ENCODE peak calls at places on chromosomes 5 and 9, in five cellular contexts. One of them, this sample, is unnamed. For H3K27me3 and H3K36me3, the result is how much of the 10 kb centered on the place peaks cover.

GRCh38 chr9:121559183-121559582 is 59.5 kb upstream of the GGTA1 start:
- DNase-seq in tibial nerve: no peak
- DNase-seq in heart right ventricle: no peak
- DNase-seq in hepatocyte: no peak
- DNase-seq in GM23338: no peak
- DNase-seq in this sample: peak

GRCh38 chr9:37215456-37216229 is 95.3 kb downstream of the ZCCHC7 start:
- DNase-seq in hepatocyte: no peak
- DNase-seq in GM23338: no peak
- DNase-seq in heart right ventricle: no peak
- DNase-seq in tibial nerve: no peak
- DNase-seq in this sample: peak

GRCh38 chr5:154274828-154275185 is 84.3 kb downstream of the GALNT10 start:
- DNase-seq in hepatocyte: no peak
- DNase-seq in tibial nerve: no peak
- DNase-seq in GM23338: no peak
- DNase-seq in heart right ventricle: no peak
- DNase-seq in this sample: no peak

GRCh38 chr5:52801329-52801728 is 13.6 kb downstream of the ITGA1 start:
- DNase-seq in heart right ventricle: no peak
- DNase-seq in hepatocyte: peak
- DNase-seq in GM23338: peak
- DNase-seq in tibial nerve: no peak
- DNase-seq in this sample: peak

GRCh38 chr5:134432677-134433359 is 21.1 kb upstream of the CDKN2AIPNL start:
- DNase-seq in GM23338: no peak
- DNase-seq in heart right ventricle: no peak
- DNase-seq in tibial nerve: no peak
- DNase-seq in hepatocyte: no peak
- DNase-seq in this sample: no peak

GRCh38 chr9:19656704-19657103 is 132.1 kb downstream of the SLC24A2 start:
- DNase-seq in GM23338: no peak
- DNase-seq in hepatocyte: no peak
- DNase-seq in tibial nerve: no peak
- DNase-seq in heart right ventricle: no peak
- DNase-seq in this sample: no peak

GRCh38 chr5:79890871-79891249 is 100.2 kb downstream of the MTX3 start:
- DNase-seq in tibial nerve: no peak
- DNase-seq in GM23338: no peak
- DNase-seq in hepatocyte: no peak
- DNase-seq in heart right ventricle: no peak
- DNase-seq in this sample: no peak

GRCh38 chr5:135891804-135892203 is 3.8 kb downstream of the IL9 start:
- DNase-seq in tibial nerve: no peak
- DNase-seq in hepatocyte: no peak
- DNase-seq in GM23338: peak
- DNase-seq in heart right ventricle: no peak
- DNase-seq in this sample: peak

GRCh38 chr5:167143726-167144125 is 1147.7 kb upstream of the WWC1 start:
- DNase-seq in hepatocyte: no peak
- DNase-seq in GM23338: peak
- DNase-seq in heart right ventricle: no peak
- DNase-seq in tibial nerve: no peak
- DNase-seq in this sample: no peak
- H3K27me3 ChIP-seq in hepatocyte: under half
- H3K27me3 ChIP-seq in GM23338: under half
- H3K27me3 ChIP-seq in heart right ventricle: under half
- H3K27me3 ChIP-seq in tibial nerve: under half
- H3K27me3 ChIP-seq in this sample: under half

DNA sequence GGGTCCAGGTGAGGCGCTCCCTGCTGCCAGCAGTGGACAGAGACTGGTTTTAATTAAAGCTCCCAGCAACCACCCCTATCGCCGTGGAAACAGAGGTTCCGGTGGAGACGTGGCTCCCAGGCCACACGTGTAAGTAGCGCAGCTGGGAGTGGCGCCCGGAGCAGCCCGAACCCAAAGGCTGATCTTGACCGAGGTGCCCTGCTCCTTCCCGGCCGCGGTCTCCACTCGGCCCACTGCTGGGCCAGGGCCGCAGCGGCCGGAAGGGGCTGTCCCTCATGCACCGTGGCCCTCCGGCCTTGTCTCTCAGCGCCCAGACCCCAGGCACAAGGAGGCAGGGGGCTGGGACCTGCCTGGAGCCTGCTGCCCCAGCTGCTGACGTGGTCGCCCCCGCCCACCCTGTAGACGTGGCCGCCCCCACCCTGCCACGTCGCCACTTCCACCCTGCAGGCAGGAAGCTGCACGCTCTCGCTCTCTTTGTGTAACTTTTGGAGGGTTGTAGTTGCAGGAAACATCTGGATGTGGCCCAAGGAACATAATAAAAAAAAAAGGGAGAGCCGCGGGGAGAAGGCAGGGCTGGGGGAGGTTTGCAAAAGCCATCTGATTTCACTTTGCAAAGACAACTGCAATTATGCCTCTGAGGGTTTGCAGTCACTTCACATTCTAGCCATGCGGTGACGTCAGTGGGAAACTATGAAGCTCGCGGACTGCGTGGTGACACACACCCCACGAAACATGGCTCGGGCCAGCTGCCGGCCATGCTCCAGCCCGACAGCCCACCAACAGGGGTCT is 129.9 kb downstream of the RXRA start:
- DNase-seq in GM23338: no peak
- DNase-seq in hepatocyte: peak
- DNase-seq in heart right ventricle: peak
- DNase-seq in tibial nerve: peak
- DNase-seq in this sample: no peak
- TF ChIP-seq CTCF in GM23338: no peak
- TF ChIP-seq CTCF in hepatocyte: no peak
- TF ChIP-seq CTCF in heart right ventricle: no peak
- TF ChIP-seq CTCF in tibial nerve: no peak
- TF ChIP-seq CTCF in this sample: peak

GRCh38 chr5:132334812-132335211 is 34.7 kb upstream of the SLC22A5 start:
- DNase-seq in hepatocyte: no peak
- DNase-seq in heart right ventricle: no peak
- DNase-seq in GM23338: no peak
- DNase-seq in tibial nerve: no peak
- DNase-seq in this sample: no peak
- H3K36me3 ChIP-seq in hepatocyte: under half
- H3K36me3 ChIP-seq in heart right ventricle: under half
- H3K36me3 ChIP-seq in GM23338: under half
- H3K36me3 ChIP-seq in tibial nerve: half or more
- H3K36me3 ChIP-seq in this sample: under half

GRCh38 chr5:173451031-173451430 is 122.8 kb upstream of the STC2 start:
- DNase-seq in GM23338: peak
- DNase-seq in heart right ventricle: no peak
- DNase-seq in tibial nerve: no peak
- DNase-seq in hepatocyte: peak
- DNase-seq in this sample: no peak
- H3K27me3 ChIP-seq in GM23338: under half
- H3K27me3 ChIP-seq in heart right ventricle: under half
- H3K27me3 ChIP-seq in tibial nerve: under half
- H3K27me3 ChIP-seq in hepatocyte: under half
- H3K27me3 ChIP-seq in this sample: under half

GRCh38 chr5:152599096-152599495 is 194.0 kb upstream of the NMUR2 start:
- DNase-seq in tibial nerve: no peak
- DNase-seq in hepatocyte: no peak
- DNase-seq in GM23338: no peak
- DNase-seq in heart right ventricle: no peak
- DNase-seq in this sample: no peak

GRCh38 chr5:152592416-152592815 is 187.3 kb upstream of the NMUR2 start:
- DNase-seq in heart right ventricle: no peak
- DNase-seq in GM23338: peak
- DNase-seq in hepatocyte: peak
- DNase-seq in tibial nerve: no peak
- DNase-seq in this sample: no peak

GRCh38 chr5:152595327-152595890 is 190.3 kb upstream of the NMUR2 start:
- DNase-seq in GM23338: no peak
- DNase-seq in heart right ventricle: no peak
- DNase-seq in tibial nerve: no peak
- DNase-seq in hepatocyte: no peak
- DNase-seq in this sample: no peak

GRCh38 chr5:152593388-152593787 is 188.3 kb upstream of the NMUR2 start:
- DNase-seq in GM23338: peak
- DNase-seq in heart right ventricle: no peak
- DNase-seq in hepatocyte: no peak
- DNase-seq in tibial nerve: no peak
- DNase-seq in this sample: no peak
- TF ChIP-seq CTCF in GM23338: peak
- TF ChIP-seq CTCF in heart right ventricle: no peak
- TF ChIP-seq CTCF in hepatocyte: peak
- TF ChIP-seq CTCF in tibial nerve: no peak
- TF ChIP-seq CTCF in this sample: no peak

DNA sequence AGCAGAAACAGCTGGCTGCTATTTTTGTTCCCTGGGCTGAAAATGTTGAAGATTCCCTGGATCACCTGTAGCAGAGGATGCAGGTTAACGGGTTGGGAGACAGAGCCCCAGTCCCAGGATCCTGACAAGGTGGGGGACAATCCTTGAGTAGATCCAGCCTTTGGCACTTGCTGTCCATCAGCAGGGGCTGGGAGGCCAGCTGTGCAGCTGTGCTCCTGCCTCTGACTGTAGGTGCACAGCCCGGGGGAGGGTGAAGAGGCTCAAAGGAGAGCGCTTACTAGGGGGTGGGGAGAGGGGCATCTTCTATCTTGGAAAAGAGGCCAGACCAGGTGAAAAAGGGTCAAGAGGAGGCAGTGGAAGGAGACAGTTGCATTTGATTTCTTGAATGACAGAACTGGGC is 3.5 kb upstream of the DDX41 start:
- DNase-seq in GM23338: no peak
- DNase-seq in heart right ventricle: no peak
- DNase-seq in tibial nerve: no peak
- DNase-seq in hepatocyte: no peak
- DNase-seq in this sample: no peak
- H3K36me3 ChIP-seq in GM23338: under half
- H3K36me3 ChIP-seq in heart right ventricle: under half
- H3K36me3 ChIP-seq in tibial nerve: half or more
- H3K36me3 ChIP-seq in hepatocyte: under half
- H3K36me3 ChIP-seq in this sample: under half

DNA sequence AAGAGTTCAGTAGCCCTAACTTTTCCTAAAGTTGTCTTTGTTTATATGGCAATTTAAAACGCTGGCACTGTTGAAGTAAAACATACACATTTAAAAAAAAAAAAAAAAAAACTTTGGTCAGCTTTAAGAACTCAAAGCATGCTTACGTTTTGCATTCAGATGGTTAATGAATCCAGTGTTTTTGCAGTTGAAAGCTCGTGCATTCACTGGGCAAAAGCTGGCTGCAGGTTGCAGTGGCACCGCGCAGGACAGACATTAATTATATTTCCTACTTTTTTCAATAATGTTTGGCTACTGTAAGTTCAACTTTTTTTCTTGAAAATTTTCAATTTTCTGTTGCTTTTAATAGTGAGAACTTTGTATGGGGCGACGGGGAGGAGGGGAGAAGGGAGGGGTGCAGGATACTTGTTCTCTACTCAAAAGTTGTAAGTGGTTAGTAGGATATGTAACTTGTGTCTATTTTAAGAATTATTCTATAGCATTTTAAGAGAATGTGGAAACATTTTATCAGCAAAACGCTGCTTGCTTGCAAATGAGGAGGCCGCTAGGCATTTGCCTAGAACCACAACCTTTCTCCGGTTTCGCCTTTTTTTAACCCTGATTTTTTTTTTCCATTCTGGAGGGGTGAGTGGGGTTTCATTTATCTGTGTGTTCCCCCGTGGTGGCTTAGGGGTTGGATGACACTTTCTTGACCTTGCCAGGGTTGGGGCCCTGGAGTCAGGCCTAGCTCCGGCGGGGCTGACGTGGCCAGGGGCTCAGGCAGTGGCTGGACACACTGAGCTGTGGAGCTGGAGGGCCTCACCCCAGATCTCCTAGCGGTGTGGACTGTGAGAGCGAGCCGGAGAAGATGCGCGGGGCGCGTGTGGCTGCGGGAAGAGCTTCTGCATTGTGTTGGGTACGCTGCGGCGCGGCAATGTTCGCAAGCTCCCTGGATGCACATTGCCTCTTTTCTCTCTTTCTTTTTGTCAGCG is 4.2 kb downstream of the NR2F1 start:
- DNase-seq in hepatocyte: no peak
- DNase-seq in tibial nerve: no peak
- DNase-seq in GM23338: peak
- DNase-seq in heart right ventricle: no peak
- DNase-seq in this sample: no peak
- H3K27me3 ChIP-seq in hepatocyte: half or more
- H3K27me3 ChIP-seq in tibial nerve: under half
- H3K27me3 ChIP-seq in GM23338: half or more
- H3K27me3 ChIP-seq in heart right ventricle: half or more
- H3K27me3 ChIP-seq in this sample: half or more

DNA sequence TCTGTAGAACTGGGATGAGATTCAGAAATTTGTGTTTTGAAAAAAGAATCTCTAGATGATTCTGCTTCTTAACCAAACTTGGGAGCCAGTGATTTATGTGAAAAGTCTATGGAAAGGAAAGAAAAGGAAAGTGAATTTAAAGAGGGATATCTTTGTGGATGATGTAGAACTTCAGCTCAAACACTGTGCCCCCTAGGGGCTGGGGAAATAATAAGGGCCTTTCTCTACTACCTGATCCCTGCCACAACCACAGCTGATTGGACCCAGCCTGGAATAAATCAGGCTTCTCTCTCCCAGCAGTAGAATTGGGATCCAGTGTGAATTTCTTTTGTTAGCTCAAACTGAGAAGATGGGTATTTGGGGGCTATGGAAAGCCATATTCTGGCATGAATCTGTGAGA is 155.0 kb downstream of the PRELID2 start:
- DNase-seq in GM23338: peak
- DNase-seq in heart right ventricle: no peak
- DNase-seq in tibial nerve: no peak
- DNase-seq in hepatocyte: no peak
- DNase-seq in this sample: no peak
- TF ChIP-seq CTCF in GM23338: peak
- TF ChIP-seq CTCF in heart right ventricle: no peak
- TF ChIP-seq CTCF in tibial nerve: no peak
- TF ChIP-seq CTCF in hepatocyte: no peak
- TF ChIP-seq CTCF in this sample: peak

GRCh38 chr5:38883842-38884241 is 38.0 kb downstream of the OSMR start:
- DNase-seq in hepatocyte: no peak
- DNase-seq in tibial nerve: no peak
- DNase-seq in heart right ventricle: no peak
- DNase-seq in GM23338: no peak
- DNase-seq in this sample: no peak
- H3K36me3 ChIP-seq in hepatocyte: under half
- H3K36me3 ChIP-seq in tibial nerve: half or more
- H3K36me3 ChIP-seq in heart right ventricle: under half
- H3K36me3 ChIP-seq in GM23338: under half
- H3K36me3 ChIP-seq in this sample: under half

This sample was measured in cardiac muscle cell.